ENCODE peak calls at places on chromosomes 6 and 20, in four cellular contexts. L is fibroblast of the aortic adventitia, R is fibroblast of lung, A is transverse colon. T is an unnamed sample.

GRCh38 chr6:114009192-114009591 is 38.2 kb upstream of the HDAC2 start:
- DNase-seq in R (no peak), L (no peak), A (no peak), T (no peak)

GRCh38 chr20:41361757-41362747 is 4.6 kb downstream of the EMILIN3 start:
- DNase-seq in A (no peak), R (no peak), L (no peak), T (no peak)

GRCh38 chr20:34037121-34037520 is 43.4 kb downstream of the RALY start:
- DNase-seq in A (no peak), L (no peak), R (no peak), T (peak)

GRCh38 chr6:11585426-11586016 is 48.0 kb downstream of the TMEM170B start:
- DNase-seq in R (peak), L (peak), A (no peak), T (peak)

GRCh38 chr6:34238507-34239239 is 2.0 kb downstream of the HMGA1 start:
- DNase-seq in A (no peak), L (peak), R (no peak), T (peak)

GRCh38 chr6:85406641-85407075 is 43.2 kb upstream of the NT5E start:
- DNase-seq in L (no peak), R (no peak), A (no peak), T (no peak)

GRCh38 chr6:13733178-13733851 is 21.7 kb upstream of the RANBP9 start:
- DNase-seq in R (peak), A (peak), L (peak), T (no peak)

GRCh38 chr6:169935348-169935718 is 183.9 kb downstream of the ERMARD start:
- DNase-seq in A (no peak), R (no peak), L (no peak), T (no peak)

GRCh38 chr6:168229368-168229752 is 90.2 kb downstream of the DACT2 start:
- DNase-seq in A (no peak), R (no peak), L (no peak), T (no peak)

GRCh38 chr6:13522639-13523038 is 35.2 kb upstream of the GFOD1 start:
- DNase-seq in A (no peak), L (no peak), R (no peak), T (no peak)

GRCh38 chr6:170029416-170030283 is 261.2 kb downstream of the DLL1 start:
- DNase-seq in L (no peak), A (peak), R (no peak), T (no peak)

DNA sequence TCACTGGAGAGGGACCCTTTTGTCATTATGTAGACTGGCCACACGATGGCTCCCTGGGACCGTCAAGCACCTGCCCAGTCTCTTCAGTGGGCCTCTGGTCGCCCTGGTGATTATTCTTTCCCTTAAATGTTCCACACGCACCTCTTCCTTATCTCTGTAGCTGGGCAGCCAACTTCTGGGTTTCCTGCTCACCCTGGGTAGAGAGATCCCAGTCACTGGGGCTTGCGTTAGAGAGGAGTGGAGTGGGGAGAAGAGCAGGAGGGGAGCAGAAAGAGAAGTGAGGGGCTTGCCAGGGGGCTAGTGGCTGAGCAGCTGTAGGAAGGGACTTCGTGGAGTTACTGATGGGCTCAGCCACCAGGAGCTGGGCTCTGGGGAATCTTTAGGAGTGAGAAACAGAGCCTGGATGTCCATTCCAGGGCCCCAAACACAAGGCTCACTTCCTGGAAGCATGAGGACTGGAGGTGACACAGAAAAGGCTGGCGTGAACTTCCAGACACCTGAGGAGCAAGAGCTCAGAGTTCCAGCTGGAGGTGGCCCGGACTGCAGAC is 150.1 kb downstream of the DHX35 start:
- DNase-seq in R (peak), L (peak), A (peak), T (peak)
- TF ChIP-seq CTCF in R (peak), L (peak), A (peak), T (no peak)

GRCh38 chr20:62277253-62277652 is 25.5 kb upstream of the ADRM1 start:
- DNase-seq in A (no peak), R (no peak), L (no peak), T (no peak)
- TF ChIP-seq CTCF in A (no peak), R (no peak), L (no peak), T (no peak)

GRCh38 chr6:82968708-82969107 is 96.9 kb downstream of the UBE3D start:
- DNase-seq in A (no peak), L (no peak), R (no peak), T (no peak)
- TF ChIP-seq CTCF in A (no peak), L (no peak), R (no peak), T (no peak)

GRCh38 chr20:48139262-48140041 is 354.2 kb upstream of the SULF2 start:
- DNase-seq in A (no peak), R (peak), L (peak), T (no peak)
- TF ChIP-seq CTCF in A (no peak), R (no peak), L (no peak), T (no peak)

GRCh38 chr6:152804150-152804549 is 53.6 kb downstream of the VIP start:
- DNase-seq in R (no peak), A (no peak), L (no peak), T (no peak)
- TF ChIP-seq CTCF in R (no peak), A (no peak), L (no peak), T (no peak)

DNA sequence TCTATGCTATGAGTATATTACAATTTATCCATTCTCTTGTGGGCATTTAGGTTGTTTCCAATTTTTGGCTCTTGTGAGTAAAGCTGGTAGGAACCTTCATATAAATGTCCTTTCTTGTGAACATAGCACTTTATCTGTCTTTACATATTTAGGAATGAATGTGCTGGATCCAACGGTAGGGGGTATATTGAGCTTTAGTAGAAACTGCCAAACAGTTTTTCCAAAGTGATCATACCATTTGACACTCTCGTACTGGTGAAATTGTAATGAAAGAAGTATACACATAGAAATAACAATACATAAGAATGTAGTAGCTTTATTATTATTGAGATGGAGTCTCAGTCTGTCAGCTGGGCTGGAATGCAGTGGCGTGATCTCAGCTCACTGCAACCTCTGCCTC is 30.9 kb upstream of the ARMH2 start:
- DNase-seq in A (no peak), L (no peak), R (no peak), T (no peak)
- TF ChIP-seq CTCF in A (no peak), L (no peak), R (no peak), T (no peak)

GRCh38 chr6:67016921-67017460 is 1310.0 kb upstream of the EYS start:
- DNase-seq in L (no peak), R (no peak), A (no peak), T (no peak)
- TF ChIP-seq CTCF in L (no peak), R (no peak), A (no peak), T (no peak)

GRCh38 chr6:7389162-7389450 is 436 bp downstream of the CAGE1 start:
- DNase-seq in R (peak), L (peak), A (no peak), T (peak)

GRCh38 chr6:7391244-7391643 is 1.6 kb downstream of the RIOK1 start:
- DNase-seq in L (no peak), R (no peak), A (no peak), T (no peak)

GRCh38 chr6:7390218-7390878 is 740 bp downstream of the RIOK1 start:
- DNase-seq in L (no peak), A (no peak), R (no peak), T (no peak)

GRCh38 chr6:7392402-7392801 is 2.8 kb downstream of the RIOK1 start:
- DNase-seq in A (no peak), L (no peak), R (no peak), T (no peak)

GRCh38 chr6:7389451-7390217 is at the start of the genes CAGE1 and RIOK1:
- DNase-seq in R (peak), L (peak), A (peak), T (peak)
- TF ChIP-seq CTCF in R (peak), L (peak), A (peak), T (no peak)

T was measured in GM20000.